ENCODE peak calls at places on chromosomes 3 and 15, in six cellular contexts. V is H1, E is HCT116, X is spleen, Z is GM23338, H is breast epithelium. N is an unnamed sample. For H3K27me3, the result is how much of the 10 kb centered on the place peaks cover.

GRCh38 chr3:45043715-45044299 is 17.7 kb downstream of the CLEC3B start:
- DNase-seq in H (no peak), X (no peak), Z (no peak), V (no peak), E (no peak), N (peak)

GRCh38 chr3:17579289-17580031 is 163.0 kb downstream of the TBC1D5 start:
- DNase-seq in V (no peak), X (no peak), H (no peak), E (no peak), Z (no peak), N (no peak)

GRCh38 chr3:17261627-17262369 is 377.0 kb downstream of the PLCL2 start:
- DNase-seq in H (no peak), E (no peak), X (no peak), V (no peak), Z (no peak), N (no peak)

GRCh38 chr3:42097166-42097946 is 6.2 kb downstream of the TRAK1 start:
- DNase-seq in Z (no peak), H (no peak), X (no peak), E (no peak), V (no peak), N (no peak)

GRCh38 chr3:34131091-34131490 is 332.7 kb downstream of the PDCD6IP start:
- DNase-seq in H (no peak), X (no peak), E (no peak), V (no peak), Z (no peak), N (no peak)

GRCh38 chr3:66520716-66521115 is 19.9 kb upstream of the LRIG1 start:
- DNase-seq in V (no peak), Z (no peak), E (no peak), H (no peak), X (no peak), N (no peak)

GRCh38 chr3:196604548-196604947 is 34.9 kb upstream of the NRROS start:
- DNase-seq in X (peak), V (peak), Z (no peak), H (no peak), E (no peak), N (no peak)

GRCh38 chr3:14482271-14482721 is 57.8 kb downstream of the GRIP2 start:
- DNase-seq in H (no peak), V (no peak), Z (no peak), E (no peak), X (peak), N (no peak)

GRCh38 chr3:179661777-179662176 is 8.9 kb downstream of the USP13 start:
- DNase-seq in Z (no peak), H (no peak), V (no peak), X (no peak), E (no peak), N (no peak)

GRCh38 chr3:194095464-194095863 is 40.5 kb upstream of the HES1 start:
- DNase-seq in H (peak), E (no peak), V (no peak), X (peak), Z (no peak), N (peak)

GRCh38 chr3:169668957-169669681 is 5.6 kb upstream of the MECOM start:
- DNase-seq in H (no peak), Z (peak), E (peak), X (peak), V (peak), N (peak)
- TF ChIP-seq POLR2AphosphoS5 in H (no peak), Z (no peak), E (no peak), X (peak), V (no peak), N (no peak)

DNA sequence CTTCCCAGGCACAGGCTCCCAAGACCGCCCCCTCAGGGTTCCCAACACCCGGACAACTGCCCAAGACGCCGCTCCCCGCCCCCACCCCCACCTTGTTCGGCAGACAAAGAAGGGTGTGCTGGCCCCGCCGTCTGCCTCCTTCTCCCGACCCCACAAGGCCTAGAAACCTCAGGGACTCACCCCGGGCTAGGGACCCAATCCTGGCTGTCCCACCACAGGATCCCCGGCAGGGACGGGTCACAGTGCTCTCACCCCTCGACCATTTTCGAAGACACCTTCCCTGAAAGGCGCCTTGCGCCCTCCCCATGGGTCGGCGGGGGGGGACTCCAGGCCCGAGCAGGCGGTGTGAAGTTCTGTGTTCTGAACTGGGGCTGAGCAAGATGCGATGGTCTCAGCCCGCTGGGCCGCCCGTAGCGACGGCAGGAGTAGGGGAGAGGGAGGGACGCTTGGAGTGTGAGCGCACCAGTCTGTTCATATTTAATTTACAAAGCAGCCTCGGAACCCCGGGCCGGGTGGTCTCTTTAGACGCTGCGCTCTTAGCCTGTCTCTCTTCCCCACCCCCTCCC is 1.5 kb upstream of the ISLR2 start:
- DNase-seq in Z (peak), V (peak), E (no peak), H (no peak), X (peak), N (no peak)
- H3K27me3 ChIP-seq in Z (half or more), V (half or more), E (under half), H (half or more), X (half or more), N (half or more)

GRCh38 chr15:90400759-90401314 is 12.8 kb downstream of the IQGAP1 start:
- DNase-seq in X (no peak), E (peak), V (no peak), Z (peak), H (peak), N (peak)

GRCh38 chr15:90400005-90400758 is 12.1 kb downstream of the IQGAP1 start:
- DNase-seq in V (no peak), H (no peak), E (no peak), Z (no peak), X (no peak), N (peak)

GRCh38 chr15:90402806-90403205 is 14.8 kb downstream of the IQGAP1 start:
- DNase-seq in X (no peak), H (no peak), E (no peak), Z (no peak), V (no peak), N (no peak)

GRCh38 chr15:90401499-90401898 is 13.5 kb downstream of the IQGAP1 start:
- DNase-seq in H (no peak), E (no peak), V (no peak), Z (no peak), X (no peak), N (no peak)

GRCh38 chr15:90402230-90402629 is 14.2 kb downstream of the IQGAP1 start:
- DNase-seq in E (peak), H (peak), X (no peak), Z (no peak), V (no peak), N (peak)
- TF ChIP-seq POLR2AphosphoS5 in E (peak), H (no peak), X (no peak), Z (no peak), V (no peak), N (no peak)

DNA sequence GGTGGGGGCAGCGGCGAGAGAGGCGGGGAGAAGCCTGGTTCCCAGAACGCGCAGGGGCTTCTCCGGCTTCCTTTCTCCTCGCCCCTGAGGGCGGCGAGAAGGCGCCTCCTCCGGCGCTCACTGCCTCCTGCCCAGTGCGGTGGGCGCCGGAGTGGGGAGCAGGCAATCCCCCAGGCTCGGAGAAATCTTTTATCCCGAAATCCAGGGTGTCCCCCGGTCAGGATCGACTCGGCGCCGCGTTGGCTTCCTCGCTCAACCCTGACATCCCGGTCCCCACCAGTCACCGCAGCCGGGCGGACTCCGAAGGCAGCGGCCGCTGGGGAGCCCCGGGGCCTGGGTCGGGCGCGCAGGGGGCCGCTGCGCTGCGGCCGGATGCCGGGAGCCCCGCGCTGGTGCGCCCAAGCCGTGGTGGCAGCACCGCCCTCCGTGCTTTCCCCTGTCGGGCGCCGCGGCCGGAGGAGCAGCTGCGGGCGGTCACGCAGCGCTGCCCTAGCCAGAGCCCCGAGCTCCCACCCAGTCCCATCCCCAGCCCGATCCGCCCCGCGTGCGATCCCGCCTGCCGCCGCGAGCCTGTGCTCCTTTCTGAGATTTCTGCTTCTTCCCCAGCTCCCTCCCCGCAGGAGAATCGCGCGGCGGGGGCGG is 827 bp upstream of the CACNA2D3 start:
- DNase-seq in Z (peak), V (peak), X (no peak), H (no peak), E (no peak), N (no peak)
- H3K27me3 ChIP-seq in Z (half or more), V (under half), X (under half), H (half or more), E (under half), N (half or more)

GRCh38 chr3:162072656-162073055 is 576.0 kb downstream of the OTOL1 start:
- DNase-seq in H (no peak), V (no peak), Z (no peak), X (no peak), E (no peak), N (no peak)
- TF ChIP-seq POLR2AphosphoS5 in H (no peak), V (no peak), Z (no peak), X (no peak), E (no peak), N (no peak)

DNA sequence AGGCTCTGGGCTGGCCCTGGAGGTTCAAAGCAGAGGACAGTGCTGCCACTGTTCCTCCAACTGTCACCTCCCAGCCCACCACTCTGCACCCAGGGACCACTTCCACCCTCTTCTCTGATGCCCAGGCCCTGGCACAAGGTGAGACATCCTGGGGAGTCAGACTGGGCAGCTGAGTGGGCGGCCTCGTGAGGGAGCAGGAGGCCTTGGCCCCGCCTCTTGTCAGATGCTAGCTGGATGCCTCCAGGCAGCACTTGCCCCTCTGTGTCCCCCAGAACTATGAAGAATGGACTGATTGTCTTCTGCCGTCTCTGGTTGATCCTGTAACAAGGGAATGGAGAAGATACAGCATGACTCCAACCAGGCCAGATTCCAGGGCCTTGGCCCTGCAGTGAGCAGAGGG is 191.0 kb upstream of the LINGO1 start:
- DNase-seq in H (no peak), X (no peak), V (no peak), Z (no peak), E (no peak), N (no peak)
- H3K27me3 ChIP-seq in H (under half), X (under half), V (under half), Z (under half), E (under half), N (under half)

DNA sequence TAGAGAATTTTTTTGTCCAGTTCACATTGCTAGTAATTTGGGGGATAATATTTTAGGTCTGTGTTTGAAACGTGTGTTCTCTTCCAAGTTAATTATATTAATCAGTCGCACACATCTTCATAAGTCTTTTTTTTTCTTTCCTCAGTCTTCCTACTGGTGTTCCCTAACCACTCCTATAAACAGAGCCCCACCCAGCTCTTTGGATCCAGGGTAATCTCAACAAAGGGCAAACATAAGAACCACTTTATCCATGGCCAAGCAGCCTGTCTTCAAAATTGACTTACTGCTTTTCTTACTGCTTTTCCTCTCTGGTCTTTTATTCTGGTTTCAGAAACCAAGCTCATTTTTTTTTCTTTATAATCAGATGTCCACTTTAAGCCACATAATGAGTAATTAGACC is 266.8 kb upstream of the NECTIN3 start:
- DNase-seq in X (no peak), H (no peak), E (no peak), V (no peak), Z (no peak), N (no peak)
- TF ChIP-seq POLR2AphosphoS5 in X (no peak), H (no peak), E (no peak), V (no peak), Z (no peak), N (no peak)

GRCh38 chr15:69663441-69663840 is 210.8 kb downstream of the RPLP1 start:
- DNase-seq in E (no peak), V (no peak), X (no peak), H (no peak), Z (no peak), N (no peak)
- H3K27me3 ChIP-seq in E (under half), V (under half), X (under half), H (under half), Z (under half), N (under half)

DNA sequence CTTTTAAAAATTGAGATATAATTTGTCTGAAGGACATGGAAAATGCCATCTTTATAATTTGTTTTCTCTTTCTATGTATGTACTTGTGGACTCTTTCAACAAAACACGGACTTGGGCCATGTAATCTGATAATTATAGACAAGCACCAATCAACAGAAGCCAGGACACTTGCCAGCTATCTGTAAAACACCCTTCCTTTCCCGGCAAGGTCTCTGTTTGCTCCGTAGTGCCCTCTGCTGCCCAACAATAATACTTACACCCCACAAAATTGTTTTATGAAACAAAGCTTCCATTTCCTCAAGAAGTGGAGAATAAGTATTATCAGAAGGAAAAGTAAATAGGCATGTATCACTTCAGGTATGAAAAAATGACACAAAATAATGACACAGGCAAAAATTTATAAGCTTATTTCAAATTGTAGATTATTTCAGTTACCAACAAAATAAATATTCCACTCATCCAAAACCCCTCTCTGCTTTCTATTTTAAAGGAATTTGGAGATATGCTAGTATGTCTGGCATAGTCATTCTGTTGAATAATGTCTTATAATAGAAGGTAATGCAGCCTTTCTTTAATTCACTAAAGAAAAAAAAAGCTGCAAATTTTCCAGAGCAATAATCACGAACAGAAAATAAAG is 32.8 kb downstream of the MYH15 start:
- DNase-seq in H (no peak), Z (peak), E (peak), V (peak), X (no peak), N (peak)
- TF ChIP-seq POLR2AphosphoS5 in H (no peak), Z (no peak), E (no peak), V (no peak), X (no peak), N (no peak)